ENCODE peak calls at places on chromosomes 2 and 18, in seven cellular contexts. One of them, this sample, is unnamed.

GRCh38 chr2:137975280-137976271 is 11.3 kb downstream of the HNMT start:
- DNase-seq in GM23248: no peak
- DNase-seq in stomach: no peak
- DNase-seq in fibroblast of mammary gland: no peak
- DNase-seq in adrenal gland: no peak
- DNase-seq in heart right ventricle: no peak
- DNase-seq in gastrocnemius medialis: no peak
- DNase-seq in this sample: no peak

GRCh38 chr2:69387770-69388481 is 899 bp upstream of the GFPT1 start:
- DNase-seq in GM23248: no peak
- DNase-seq in stomach: no peak
- DNase-seq in fibroblast of mammary gland: no peak
- DNase-seq in adrenal gland: no peak
- DNase-seq in heart right ventricle: no peak
- DNase-seq in gastrocnemius medialis: no peak
- DNase-seq in this sample: no peak

GRCh38 chr18:37698508-37699035 is 133.0 kb upstream of the CELF4 start:
- DNase-seq in GM23248: no peak
- DNase-seq in stomach: no peak
- DNase-seq in fibroblast of mammary gland: no peak
- DNase-seq in adrenal gland: no peak
- DNase-seq in heart right ventricle: no peak
- DNase-seq in gastrocnemius medialis: no peak
- DNase-seq in this sample: no peak

GRCh38 chr2:212831671-212832199 is 293.1 kb upstream of the ERBB4 start:
- DNase-seq in GM23248: no peak
- DNase-seq in stomach: no peak
- DNase-seq in fibroblast of mammary gland: no peak
- DNase-seq in adrenal gland: no peak
- DNase-seq in heart right ventricle: no peak
- DNase-seq in gastrocnemius medialis: no peak
- DNase-seq in this sample: no peak

GRCh38 chr2:145715601-145716000 is 1195.7 kb upstream of the ZEB2 start:
- DNase-seq in GM23248: peak
- DNase-seq in stomach: no peak
- DNase-seq in fibroblast of mammary gland: peak
- DNase-seq in adrenal gland: no peak
- DNase-seq in heart right ventricle: no peak
- DNase-seq in gastrocnemius medialis: no peak
- DNase-seq in this sample: no peak

GRCh38 chr2:144414324-144414845 is 105.5 kb downstream of the ZEB2 start:
- DNase-seq in GM23248: peak
- DNase-seq in stomach: no peak
- DNase-seq in fibroblast of mammary gland: peak
- DNase-seq in adrenal gland: peak
- DNase-seq in heart right ventricle: no peak
- DNase-seq in gastrocnemius medialis: no peak
- DNase-seq in this sample: peak

GRCh38 chr18:36942264-36942663 is 113.3 kb downstream of the KIAA1328 start:
- DNase-seq in GM23248: peak
- DNase-seq in stomach: no peak
- DNase-seq in fibroblast of mammary gland: peak
- DNase-seq in adrenal gland: no peak
- DNase-seq in heart right ventricle: no peak
- DNase-seq in gastrocnemius medialis: no peak
- DNase-seq in this sample: peak

GRCh38 chr2:96167407-96168013 is 22.3 kb upstream of the DUSP2 start:
- DNase-seq in GM23248: no peak
- DNase-seq in stomach: no peak
- DNase-seq in fibroblast of mammary gland: no peak
- DNase-seq in adrenal gland: no peak
- DNase-seq in heart right ventricle: no peak
- DNase-seq in gastrocnemius medialis: no peak
- DNase-seq in this sample: no peak

GRCh38 chr18:13612111-13612997 is 114.0 kb downstream of the FAM210A start:
- DNase-seq in GM23248: peak
- DNase-seq in stomach: peak
- DNase-seq in fibroblast of mammary gland: no peak
- DNase-seq in adrenal gland: no peak
- DNase-seq in heart right ventricle: no peak
- DNase-seq in gastrocnemius medialis: no peak
- DNase-seq in this sample: peak

GRCh38 chr2:219551412-219551811 is 7.6 kb downstream of the TMEM198 start:
- DNase-seq in GM23248: peak
- DNase-seq in stomach: no peak
- DNase-seq in fibroblast of mammary gland: peak
- DNase-seq in adrenal gland: peak
- DNase-seq in heart right ventricle: no peak
- DNase-seq in gastrocnemius medialis: no peak
- DNase-seq in this sample: no peak

GRCh38 chr18:48667276-48668254 is 128.7 kb downstream of the CTIF start:
- DNase-seq in GM23248: peak
- DNase-seq in stomach: no peak
- DNase-seq in fibroblast of mammary gland: no peak
- DNase-seq in adrenal gland: peak
- DNase-seq in heart right ventricle: no peak
- DNase-seq in gastrocnemius medialis: no peak
- DNase-seq in this sample: no peak

GRCh38 chr18:62539284-62540168 is 16.7 kb downstream of the ZCCHC2 start:
- DNase-seq in GM23248: no peak
- DNase-seq in stomach: no peak
- DNase-seq in fibroblast of mammary gland: no peak
- DNase-seq in adrenal gland: no peak
- DNase-seq in heart right ventricle: no peak
- DNase-seq in gastrocnemius medialis: no peak
- DNase-seq in this sample: no peak

GRCh38 chr18:71293322-71293721 is 1004.5 kb downstream of the SOCS6 start:
- DNase-seq in GM23248: no peak
- DNase-seq in stomach: no peak
- DNase-seq in fibroblast of mammary gland: no peak
- DNase-seq in adrenal gland: no peak
- DNase-seq in heart right ventricle: no peak
- DNase-seq in gastrocnemius medialis: no peak
- DNase-seq in this sample: no peak

GRCh38 chr2:70002241-70002896 is 40.9 kb upstream of the ASPRV1 start:
- DNase-seq in GM23248: no peak
- DNase-seq in stomach: peak
- DNase-seq in fibroblast of mammary gland: no peak
- DNase-seq in adrenal gland: no peak
- DNase-seq in heart right ventricle: no peak
- DNase-seq in gastrocnemius medialis: no peak
- DNase-seq in this sample: no peak

GRCh38 chr2:227450921-227451654 is 20.9 kb upstream of the AGFG1 start:
- DNase-seq in GM23248: peak
- DNase-seq in stomach: no peak
- DNase-seq in fibroblast of mammary gland: peak
- DNase-seq in adrenal gland: no peak
- DNase-seq in heart right ventricle: no peak
- DNase-seq in gastrocnemius medialis: no peak
- DNase-seq in this sample: no peak

GRCh38 chr2:68970566-68970965 is 3.9 kb upstream of the GKN1 start:
- DNase-seq in GM23248: no peak
- DNase-seq in stomach: no peak
- DNase-seq in fibroblast of mammary gland: no peak
- DNase-seq in adrenal gland: no peak
- DNase-seq in heart right ventricle: no peak
- DNase-seq in gastrocnemius medialis: no peak
- DNase-seq in this sample: no peak

GRCh38 chr2:40690036-40690435 is 238.1 kb upstream of the SLC8A1 start:
- DNase-seq in GM23248: no peak
- DNase-seq in stomach: no peak
- DNase-seq in fibroblast of mammary gland: no peak
- DNase-seq in adrenal gland: no peak
- DNase-seq in heart right ventricle: no peak
- DNase-seq in gastrocnemius medialis: no peak
- DNase-seq in this sample: no peak

GRCh38 chr2:135831180-135831812 is 5.7 kb downstream of the LCT start:
- DNase-seq in GM23248: no peak
- DNase-seq in stomach: no peak
- DNase-seq in fibroblast of mammary gland: no peak
- DNase-seq in adrenal gland: no peak
- DNase-seq in heart right ventricle: no peak
- DNase-seq in gastrocnemius medialis: no peak
- DNase-seq in this sample: no peak

GRCh38 chr2:234334146-234334545 is 162.7 kb downstream of the ARL4C start:
- DNase-seq in GM23248: no peak
- DNase-seq in stomach: no peak
- DNase-seq in fibroblast of mammary gland: no peak
- DNase-seq in adrenal gland: no peak
- DNase-seq in heart right ventricle: no peak
- DNase-seq in gastrocnemius medialis: no peak
- DNase-seq in this sample: no peak

GRCh38 chr2:9737053-9737875 is 106.0 kb upstream of the TAF1B start:
- DNase-seq in GM23248: peak
- DNase-seq in stomach: no peak
- DNase-seq in fibroblast of mammary gland: peak
- DNase-seq in adrenal gland: no peak
- DNase-seq in heart right ventricle: no peak
- DNase-seq in gastrocnemius medialis: no peak
- DNase-seq in this sample: no peak

GRCh38 chr18:51480562-51481261 is 283.2 kb upstream of the MEX3C start:
- DNase-seq in GM23248: no peak
- DNase-seq in stomach: no peak
- DNase-seq in fibroblast of mammary gland: no peak
- DNase-seq in adrenal gland: no peak
- DNase-seq in heart right ventricle: no peak
- DNase-seq in gastrocnemius medialis: no peak
- DNase-seq in this sample: no peak

GRCh38 chr2:184530959-184531358 is 67.4 kb upstream of the ZNF804A start:
- DNase-seq in GM23248: no peak
- DNase-seq in stomach: no peak
- DNase-seq in fibroblast of mammary gland: no peak
- DNase-seq in adrenal gland: no peak
- DNase-seq in heart right ventricle: no peak
- DNase-seq in gastrocnemius medialis: no peak
- DNase-seq in this sample: no peak

GRCh38 chr2:20156826-20157605 is 67.9 kb downstream of the SDC1 start:
- DNase-seq in GM23248: no peak
- DNase-seq in stomach: no peak
- DNase-seq in fibroblast of mammary gland: no peak
- DNase-seq in adrenal gland: no peak
- DNase-seq in heart right ventricle: no peak
- DNase-seq in gastrocnemius medialis: no peak
- DNase-seq in this sample: peak

GRCh38 chr2:189673661-189674373 is 653 bp upstream of the ANKAR start:
- DNase-seq in GM23248: peak
- DNase-seq in stomach: no peak
- DNase-seq in fibroblast of mammary gland: peak
- DNase-seq in adrenal gland: no peak
- DNase-seq in heart right ventricle: no peak
- DNase-seq in gastrocnemius medialis: no peak
- DNase-seq in this sample: no peak

GRCh38 chr2:88452151-88452851 is at the start of gene FOXI3:
- DNase-seq in GM23248: no peak
- DNase-seq in stomach: no peak
- DNase-seq in fibroblast of mammary gland: no peak
- DNase-seq in adrenal gland: no peak
- DNase-seq in heart right ventricle: no peak
- DNase-seq in gastrocnemius medialis: no peak
- DNase-seq in this sample: no peak

GRCh38 chr18:76487782-76488181 is 7.3 kb downstream of the ZNF516 start:
- DNase-seq in GM23248: no peak
- DNase-seq in stomach: no peak
- DNase-seq in fibroblast of mammary gland: no peak
- DNase-seq in adrenal gland: no peak
- DNase-seq in heart right ventricle: no peak
- DNase-seq in gastrocnemius medialis: no peak
- DNase-seq in this sample: no peak

GRCh38 chr18:76490701-76491171 is 4.3 kb downstream of the ZNF516 start:
- DNase-seq in GM23248: peak
- DNase-seq in stomach: peak
- DNase-seq in fibroblast of mammary gland: peak
- DNase-seq in adrenal gland: no peak
- DNase-seq in heart right ventricle: peak
- DNase-seq in gastrocnemius medialis: peak
- DNase-seq in this sample: no peak

GRCh38 chr18:76490040-76490439 is 5.0 kb downstream of the ZNF516 start:
- DNase-seq in GM23248: no peak
- DNase-seq in stomach: no peak
- DNase-seq in fibroblast of mammary gland: no peak
- DNase-seq in adrenal gland: no peak
- DNase-seq in heart right ventricle: no peak
- DNase-seq in gastrocnemius medialis: no peak
- DNase-seq in this sample: no peak

GRCh38 chr18:76488190-76488589 is 6.9 kb downstream of the ZNF516 start:
- DNase-seq in GM23248: peak
- DNase-seq in stomach: no peak
- DNase-seq in fibroblast of mammary gland: peak
- DNase-seq in adrenal gland: no peak
- DNase-seq in heart right ventricle: no peak
- DNase-seq in gastrocnemius medialis: no peak
- DNase-seq in this sample: no peak

GRCh38 chr18:76489081-76489480 is 6.0 kb downstream of the ZNF516 start:
- DNase-seq in GM23248: no peak
- DNase-seq in stomach: no peak
- DNase-seq in fibroblast of mammary gland: peak
- DNase-seq in adrenal gland: no peak
- DNase-seq in heart right ventricle: no peak
- DNase-seq in gastrocnemius medialis: no peak
- DNase-seq in this sample: no peak
- H3K4me3 ChIP-seq in GM23248: peak
- H3K4me3 ChIP-seq in stomach: no peak
- H3K4me3 ChIP-seq in fibroblast of mammary gland: no peak
- H3K4me3 ChIP-seq in adrenal gland: no peak
- H3K4me3 ChIP-seq in heart right ventricle: no peak
- H3K4me3 ChIP-seq in gastrocnemius medialis: no peak
- H3K4me3 ChIP-seq in this sample: no peak

GRCh38 chr2:130344578-130344977 is 1.9 kb downstream of the IMP4 start:
- DNase-seq in GM23248: no peak
- DNase-seq in stomach: no peak
- DNase-seq in fibroblast of mammary gland: no peak
- DNase-seq in adrenal gland: no peak
- DNase-seq in heart right ventricle: no peak
- DNase-seq in gastrocnemius medialis: no peak
- DNase-seq in this sample: no peak
- H3K4me3 ChIP-seq in GM23248: no peak
- H3K4me3 ChIP-seq in stomach: no peak
- H3K4me3 ChIP-seq in fibroblast of mammary gland: no peak
- H3K4me3 ChIP-seq in adrenal gland: no peak
- H3K4me3 ChIP-seq in heart right ventricle: no peak
- H3K4me3 ChIP-seq in gastrocnemius medialis: no peak
- H3K4me3 ChIP-seq in this sample: no peak

GRCh38 chr18:10057401-10057800 is 143.6 kb downstream of the VAPA start:
- DNase-seq in GM23248: no peak
- DNase-seq in stomach: no peak
- DNase-seq in fibroblast of mammary gland: no peak
- DNase-seq in adrenal gland: no peak
- DNase-seq in heart right ventricle: no peak
- DNase-seq in gastrocnemius medialis: no peak
- DNase-seq in this sample: no peak
- H3K4me3 ChIP-seq in GM23248: peak
- H3K4me3 ChIP-seq in stomach: no peak
- H3K4me3 ChIP-seq in fibroblast of mammary gland: no peak
- H3K4me3 ChIP-seq in adrenal gland: no peak
- H3K4me3 ChIP-seq in heart right ventricle: no peak
- H3K4me3 ChIP-seq in gastrocnemius medialis: no peak
- H3K4me3 ChIP-seq in this sample: no peak

GRCh38 chr2:119431976-119432881 is 575 bp downstream of the TMEM37 start:
- DNase-seq in GM23248: peak
- DNase-seq in stomach: peak
- DNase-seq in fibroblast of mammary gland: peak
- DNase-seq in adrenal gland: peak
- DNase-seq in heart right ventricle: peak
- DNase-seq in gastrocnemius medialis: no peak
- DNase-seq in this sample: no peak
- H3K4me3 ChIP-seq in GM23248: peak
- H3K4me3 ChIP-seq in stomach: peak
- H3K4me3 ChIP-seq in fibroblast of mammary gland: peak
- H3K4me3 ChIP-seq in adrenal gland: peak
- H3K4me3 ChIP-seq in heart right ventricle: peak
- H3K4me3 ChIP-seq in gastrocnemius medialis: peak
- H3K4me3 ChIP-seq in this sample: no peak

GRCh38 chr18:26415041-26415440 is 133.3 kb downstream of the KCTD1 start:
- DNase-seq in GM23248: peak
- DNase-seq in stomach: no peak
- DNase-seq in fibroblast of mammary gland: no peak
- DNase-seq in adrenal gland: no peak
- DNase-seq in heart right ventricle: no peak
- DNase-seq in gastrocnemius medialis: no peak
- DNase-seq in this sample: no peak
- H3K4me3 ChIP-seq in GM23248: no peak
- H3K4me3 ChIP-seq in stomach: no peak
- H3K4me3 ChIP-seq in fibroblast of mammary gland: no peak
- H3K4me3 ChIP-seq in adrenal gland: no peak
- H3K4me3 ChIP-seq in heart right ventricle: no peak
- H3K4me3 ChIP-seq in gastrocnemius medialis: no peak
- H3K4me3 ChIP-seq in this sample: no peak

This sample was measured in GM12864.